ENCODE peak calls at places on chromosomes 3 and 15, in six cellular contexts. One of them, this sample, is unnamed.
A peak's percentile ranks its signal among the peaks of the same experiment; 100 is the strongest.

GRCh38 chr15:73346735-73347312 is 21.9 kb downstream of the HCN4 start:
- DNase-seq in activated CD8-positive, alpha-beta T cell treated with anti-CD3 and anti-CD28 coated beads for 36 hours: peak; percentile 73
- DNase-seq in mesothelial cell of epicardium: peak; percentile 76
- DNase-seq in T-cell: peak; percentile 39
- DNase-seq in NCI-H345: no peak
- DNase-seq in RCC 7860: peak; percentile 17
- DNase-seq in this sample: no peak

GRCh38 chr3:161540594-161540993 is 44.0 kb downstream of the OTOL1 start:
- DNase-seq in activated CD8-positive, alpha-beta T cell treated with anti-CD3 and anti-CD28 coated beads for 36 hours: no peak
- DNase-seq in mesothelial cell of epicardium: no peak
- DNase-seq in T-cell: no peak
- DNase-seq in NCI-H345: no peak
- DNase-seq in RCC 7860: no peak
- DNase-seq in this sample: no peak

GRCh38 chr3:72629191-72629611 is 219.0 kb downstream of the SHQ1 start:
- DNase-seq in activated CD8-positive, alpha-beta T cell treated with anti-CD3 and anti-CD28 coated beads for 36 hours: peak; percentile 13
- DNase-seq in mesothelial cell of epicardium: no peak
- DNase-seq in T-cell: no peak
- DNase-seq in NCI-H345: no peak
- DNase-seq in RCC 7860: peak; percentile 45
- DNase-seq in this sample: no peak

GRCh38 chr3:53254810-53255359 is 937 bp downstream of the TKT start:
- DNase-seq in activated CD8-positive, alpha-beta T cell treated with anti-CD3 and anti-CD28 coated beads for 36 hours: peak; percentile 75
- DNase-seq in mesothelial cell of epicardium: no peak
- DNase-seq in T-cell: peak; percentile 42
- DNase-seq in NCI-H345: peak; percentile 25
- DNase-seq in RCC 7860: peak; percentile 30
- DNase-seq in this sample: peak; percentile 10

GRCh38 chr3:23036728-23037127 is 166.4 kb upstream of the UBE2E2 start:
- DNase-seq in activated CD8-positive, alpha-beta T cell treated with anti-CD3 and anti-CD28 coated beads for 36 hours: no peak
- DNase-seq in mesothelial cell of epicardium: no peak
- DNase-seq in T-cell: no peak
- DNase-seq in NCI-H345: no peak
- DNase-seq in RCC 7860: no peak
- DNase-seq in this sample: no peak

GRCh38 chr3:50428007-50428633 is 68.8 kb upstream of the TMEM115 start:
- DNase-seq in activated CD8-positive, alpha-beta T cell treated with anti-CD3 and anti-CD28 coated beads for 36 hours: peak; percentile 19
- DNase-seq in mesothelial cell of epicardium: no peak
- DNase-seq in T-cell: peak; percentile 16
- DNase-seq in NCI-H345: no peak
- DNase-seq in RCC 7860: no peak
- DNase-seq in this sample: no peak

GRCh38 chr3:72613871-72614270 is 234.4 kb downstream of the SHQ1 start:
- DNase-seq in activated CD8-positive, alpha-beta T cell treated with anti-CD3 and anti-CD28 coated beads for 36 hours: no peak
- DNase-seq in mesothelial cell of epicardium: no peak
- DNase-seq in T-cell: no peak
- DNase-seq in NCI-H345: no peak
- DNase-seq in RCC 7860: no peak
- DNase-seq in this sample: no peak

GRCh38 chr15:70299931-70300858 is 202.5 kb upstream of the TLE3 start:
- DNase-seq in activated CD8-positive, alpha-beta T cell treated with anti-CD3 and anti-CD28 coated beads for 36 hours: peak; percentile 93
- DNase-seq in mesothelial cell of epicardium: no peak
- DNase-seq in T-cell: peak; percentile 58
- DNase-seq in NCI-H345: no peak
- DNase-seq in RCC 7860: no peak
- DNase-seq in this sample: no peak

GRCh38 chr3:45665101-45665572 is 24.1 kb upstream of the SACM1L start:
- DNase-seq in activated CD8-positive, alpha-beta T cell treated with anti-CD3 and anti-CD28 coated beads for 36 hours: peak; percentile 70
- DNase-seq in mesothelial cell of epicardium: no peak
- DNase-seq in T-cell: peak; percentile 71
- DNase-seq in NCI-H345: peak; percentile 46
- DNase-seq in RCC 7860: peak; percentile 47
- DNase-seq in this sample: peak; percentile 67

GRCh38 chr3:86695752-86696151 is 295.2 kb downstream of the VGLL3 start:
- DNase-seq in activated CD8-positive, alpha-beta T cell treated with anti-CD3 and anti-CD28 coated beads for 36 hours: no peak
- DNase-seq in mesothelial cell of epicardium: no peak
- DNase-seq in T-cell: no peak
- DNase-seq in NCI-H345: no peak
- DNase-seq in RCC 7860: no peak
- DNase-seq in this sample: no peak

GRCh38 chr3:46470831-46471230 is 6.1 kb upstream of the LTF start:
- DNase-seq in activated CD8-positive, alpha-beta T cell treated with anti-CD3 and anti-CD28 coated beads for 36 hours: no peak
- DNase-seq in mesothelial cell of epicardium: no peak
- DNase-seq in T-cell: no peak
- DNase-seq in NCI-H345: no peak
- DNase-seq in RCC 7860: no peak
- DNase-seq in this sample: no peak

GRCh38 chr3:127073931-127074820 is 91.3 kb downstream of the PLXNA1 start:
- DNase-seq in activated CD8-positive, alpha-beta T cell treated with anti-CD3 and anti-CD28 coated beads for 36 hours: no peak
- DNase-seq in mesothelial cell of epicardium: no peak
- DNase-seq in T-cell: no peak
- DNase-seq in NCI-H345: no peak
- DNase-seq in RCC 7860: no peak
- DNase-seq in this sample: no peak

GRCh38 chr15:75646944-75647364 is 758 bp upstream of the SNX33 start:
- DNase-seq in activated CD8-positive, alpha-beta T cell treated with anti-CD3 and anti-CD28 coated beads for 36 hours: no peak
- DNase-seq in mesothelial cell of epicardium: no peak
- DNase-seq in T-cell: no peak
- DNase-seq in NCI-H345: no peak
- DNase-seq in RCC 7860: no peak
- DNase-seq in this sample: peak; percentile 5

GRCh38 chr15:33026614-33027013 is 167.9 kb downstream of the FMN1 start:
- DNase-seq in activated CD8-positive, alpha-beta T cell treated with anti-CD3 and anti-CD28 coated beads for 36 hours: no peak
- DNase-seq in mesothelial cell of epicardium: no peak
- DNase-seq in T-cell: no peak
- DNase-seq in NCI-H345: no peak
- DNase-seq in RCC 7860: no peak
- DNase-seq in this sample: no peak

GRCh38 chr3:187019542-187020072 is 89.3 kb downstream of the ST6GAL1 start:
- DNase-seq in activated CD8-positive, alpha-beta T cell treated with anti-CD3 and anti-CD28 coated beads for 36 hours: no peak
- DNase-seq in mesothelial cell of epicardium: no peak
- DNase-seq in T-cell: no peak
- DNase-seq in NCI-H345: no peak
- DNase-seq in RCC 7860: no peak
- DNase-seq in this sample: no peak

GRCh38 chr15:68333775-68334470 is 56.4 kb downstream of the FEM1B start:
- DNase-seq in activated CD8-positive, alpha-beta T cell treated with anti-CD3 and anti-CD28 coated beads for 36 hours: no peak
- DNase-seq in mesothelial cell of epicardium: no peak
- DNase-seq in T-cell: no peak
- DNase-seq in NCI-H345: peak; percentile 7
- DNase-seq in RCC 7860: no peak
- DNase-seq in this sample: no peak

GRCh38 chr15:58517252-58517681 is 85.5 kb downstream of the LIPC start:
- DNase-seq in activated CD8-positive, alpha-beta T cell treated with anti-CD3 and anti-CD28 coated beads for 36 hours: peak; percentile 41
- DNase-seq in mesothelial cell of epicardium: no peak
- DNase-seq in T-cell: peak; percentile 30
- DNase-seq in NCI-H345: no peak
- DNase-seq in RCC 7860: no peak
- DNase-seq in this sample: no peak

GRCh38 chr3:112231727-112232126 is 62.3 kb downstream of the SLC9C1 start:
- DNase-seq in activated CD8-positive, alpha-beta T cell treated with anti-CD3 and anti-CD28 coated beads for 36 hours: no peak
- DNase-seq in mesothelial cell of epicardium: no peak
- DNase-seq in T-cell: no peak
- DNase-seq in NCI-H345: no peak
- DNase-seq in RCC 7860: no peak
- DNase-seq in this sample: no peak

GRCh38 chr3:130737622-130738021 is 9.0 kb downstream of the PIK3R4 start:
- DNase-seq in activated CD8-positive, alpha-beta T cell treated with anti-CD3 and anti-CD28 coated beads for 36 hours: no peak
- DNase-seq in mesothelial cell of epicardium: no peak
- DNase-seq in T-cell: no peak
- DNase-seq in NCI-H345: no peak
- DNase-seq in RCC 7860: no peak
- DNase-seq in this sample: no peak

GRCh38 chr3:13598926-13599886 is 50.3 kb downstream of the FBLN2 start:
- DNase-seq in activated CD8-positive, alpha-beta T cell treated with anti-CD3 and anti-CD28 coated beads for 36 hours: no peak
- DNase-seq in mesothelial cell of epicardium: no peak
- DNase-seq in T-cell: no peak
- DNase-seq in NCI-H345: no peak
- DNase-seq in RCC 7860: peak; percentile 38
- DNase-seq in this sample: no peak

GRCh38 chr15:81011593-81011992 is 10.9 kb downstream of the TLNRD1 start:
- DNase-seq in activated CD8-positive, alpha-beta T cell treated with anti-CD3 and anti-CD28 coated beads for 36 hours: no peak
- DNase-seq in mesothelial cell of epicardium: no peak
- DNase-seq in T-cell: no peak
- DNase-seq in NCI-H345: no peak
- DNase-seq in RCC 7860: no peak
- DNase-seq in this sample: no peak

GRCh38 chr3:78096488-78097255 is 1056.8 kb downstream of the ROBO2 start:
- DNase-seq in activated CD8-positive, alpha-beta T cell treated with anti-CD3 and anti-CD28 coated beads for 36 hours: no peak
- DNase-seq in mesothelial cell of epicardium: no peak
- DNase-seq in T-cell: no peak
- DNase-seq in NCI-H345: no peak
- DNase-seq in RCC 7860: peak; percentile 52
- DNase-seq in this sample: no peak

GRCh38 chr3:38110314-38111050 is 26.4 kb downstream of the ACAA1 start:
- DNase-seq in activated CD8-positive, alpha-beta T cell treated with anti-CD3 and anti-CD28 coated beads for 36 hours: no peak
- DNase-seq in mesothelial cell of epicardium: no peak
- DNase-seq in T-cell: no peak
- DNase-seq in NCI-H345: no peak
- DNase-seq in RCC 7860: no peak
- DNase-seq in this sample: no peak

GRCh38 chr15:88604972-88605506 is 16.1 kb upstream of the AEN start:
- DNase-seq in activated CD8-positive, alpha-beta T cell treated with anti-CD3 and anti-CD28 coated beads for 36 hours: no peak
- DNase-seq in mesothelial cell of epicardium: no peak
- DNase-seq in T-cell: no peak
- DNase-seq in NCI-H345: peak; percentile 40
- DNase-seq in RCC 7860: no peak
- DNase-seq in this sample: peak; percentile 37

GRCh38 chr15:49135893-49136292 is 19.5 kb downstream of the COPS2 start:
- DNase-seq in activated CD8-positive, alpha-beta T cell treated with anti-CD3 and anti-CD28 coated beads for 36 hours: no peak
- DNase-seq in mesothelial cell of epicardium: no peak
- DNase-seq in T-cell: no peak
- DNase-seq in NCI-H345: no peak
- DNase-seq in RCC 7860: peak; percentile 86
- DNase-seq in this sample: no peak

GRCh38 chr3:139538733-139539132 is 809 bp downstream of the RBP1 start:
- DNase-seq in activated CD8-positive, alpha-beta T cell treated with anti-CD3 and anti-CD28 coated beads for 36 hours: no peak
- DNase-seq in mesothelial cell of epicardium: no peak
- DNase-seq in T-cell: no peak
- DNase-seq in NCI-H345: no peak
- DNase-seq in RCC 7860: no peak
- DNase-seq in this sample: no peak

GRCh38 chr3:150106752-150107428 is 136.2 kb upstream of the PFN2 start:
- DNase-seq in activated CD8-positive, alpha-beta T cell treated with anti-CD3 and anti-CD28 coated beads for 36 hours: no peak
- DNase-seq in mesothelial cell of epicardium: no peak
- DNase-seq in T-cell: no peak
- DNase-seq in NCI-H345: peak; percentile 64
- DNase-seq in RCC 7860: peak; percentile 24
- DNase-seq in this sample: no peak

GRCh38 chr3:27219127-27219860 is 149.9 kb downstream of the NEK10 start:
- DNase-seq in activated CD8-positive, alpha-beta T cell treated with anti-CD3 and anti-CD28 coated beads for 36 hours: no peak
- DNase-seq in mesothelial cell of epicardium: no peak
- DNase-seq in T-cell: no peak
- DNase-seq in NCI-H345: no peak
- DNase-seq in RCC 7860: no peak
- DNase-seq in this sample: no peak

GRCh38 chr3:169861871-169862270 is 7.9 kb downstream of the LRRC31 start:
- DNase-seq in activated CD8-positive, alpha-beta T cell treated with anti-CD3 and anti-CD28 coated beads for 36 hours: no peak
- DNase-seq in mesothelial cell of epicardium: no peak
- DNase-seq in T-cell: no peak
- DNase-seq in NCI-H345: no peak
- DNase-seq in RCC 7860: no peak
- DNase-seq in this sample: no peak